ENCODE peak calls at places on chromosomes 3 and 15, in nine cellular contexts. D is left cardiac atrium, V is brain microvascular endothelial cell, K is stomach, U is HS-5, C is T-helper 17 cell, Z is kidney tubule cell, O is NCI-H1694, Y is glutamatergic neuron. A is an unnamed sample.

GRCh38 chr15:87707076-87707475 is 549.5 kb downstream of the NTRK3 start:
- DNase-seq in V (no peak), D (no peak), Y (peak), O (peak), C (no peak), Z (no peak), U (no peak), K (no peak), A (no peak)

GRCh38 chr3:169112153-169112892 is 551.2 kb downstream of the MECOM start:
- DNase-seq in D (no peak), U (peak), V (peak), Z (peak), C (no peak), O (no peak), Y (no peak), K (no peak), A (no peak)

GRCh38 chr3:172616061-172616461 is 92.8 kb upstream of the TNFSF10 start:
- DNase-seq in Y (no peak), D (no peak), O (no peak), U (no peak), K (no peak), Z (no peak), V (no peak), C (no peak), A (no peak)

GRCh38 chr15:95843241-95843851 is 487.2 kb upstream of the NR2F2 start:
- DNase-seq in Z (no peak), O (no peak), K (no peak), Y (no peak), U (no peak), V (peak), D (no peak), C (no peak), A (no peak)

GRCh38 chr15:25832158-25832557 is 31.0 kb downstream of the ATP10A start:
- DNase-seq in Z (no peak), O (no peak), K (no peak), U (no peak), Y (no peak), D (no peak), V (no peak), C (no peak), A (no peak)

GRCh38 chr15:72198410-72199270 is 1.1 kb upstream of the GRAMD2A start:
- DNase-seq in C (no peak), U (no peak), Z (no peak), K (no peak), O (no peak), Y (no peak), D (no peak), V (no peak), A (no peak)

GRCh38 chr15:80743189-80743833 is 35.9 kb upstream of the CEMIP start:
- DNase-seq in Y (no peak), C (no peak), O (no peak), U (no peak), K (peak), V (peak), Z (no peak), D (no peak), A (no peak)

GRCh38 chr3:35665390-35666055 is 26.2 kb downstream of the ARPP21 start:
- DNase-seq in V (peak), U (no peak), D (no peak), Z (peak), C (no peak), K (no peak), Y (no peak), O (no peak), A (no peak)

GRCh38 chr15:49406352-49407118 is 16.5 kb upstream of the FGF7 start:
- DNase-seq in Z (no peak), D (no peak), Y (no peak), V (no peak), U (no peak), C (no peak), K (no peak), O (no peak), A (no peak)

GRCh38 chr15:89908226-89908625 is 4.5 kb downstream of the ARPIN start:
- DNase-seq in K (no peak), Z (no peak), C (no peak), O (no peak), U (no peak), D (no peak), V (no peak), Y (no peak), A (no peak)

GRCh38 chr3:47265008-47265407 is 17.6 kb downstream of the KIF9 start:
- DNase-seq in D (no peak), V (no peak), K (no peak), C (no peak), U (no peak), O (no peak), Z (no peak), Y (no peak), A (no peak)

GRCh38 chr15:57440167-57440566 is 63.9 kb downstream of the CGNL1 start:
- DNase-seq in D (no peak), V (no peak), C (no peak), U (no peak), Z (no peak), O (no peak), K (no peak), Y (no peak), A (no peak)

GRCh38 chr3:45793482-45794176 is 2.7 kb downstream of the SLC6A20 start:
- DNase-seq in C (no peak), O (no peak), V (no peak), D (no peak), Z (peak), U (no peak), Y (no peak), K (no peak), A (no peak)

GRCh38 chr3:30516238-30516637 is 90.2 kb upstream of the TGFBR2 start:
- DNase-seq in O (no peak), K (no peak), D (no peak), C (no peak), V (no peak), Y (no peak), U (no peak), Z (no peak), A (no peak)

GRCh38 chr15:66654718-66655375 is 47.2 kb upstream of the SMAD6 start:
- DNase-seq in Z (no peak), V (no peak), C (no peak), O (no peak), K (peak), U (no peak), D (peak), Y (no peak), A (no peak)

GRCh38 chr3:78268716-78269668 is 1229.1 kb downstream of the ROBO2 start:
- DNase-seq in O (no peak), C (no peak), K (no peak), D (no peak), Z (peak), U (no peak), Y (no peak), V (no peak), A (no peak)

GRCh38 chr3:141249041-141249440 is 17.4 kb downstream of the PXYLP1 start:
- DNase-seq in D (no peak), O (no peak), V (no peak), K (no peak), C (no peak), Y (no peak), Z (no peak), U (no peak), A (no peak)

GRCh38 chr3:46619845-46620778 is 7.8 kb downstream of the FAM240A start:
- DNase-seq in D (no peak), Y (no peak), U (no peak), V (no peak), O (no peak), Z (no peak), K (no peak), C (no peak), A (no peak)

GRCh38 chr3:184508938-184509337 is 52.6 kb upstream of the EPHB3 start:
- DNase-seq in D (no peak), C (no peak), Y (no peak), O (no peak), Z (no peak), K (no peak), V (no peak), U (no peak), A (no peak)

GRCh38 chr3:46845397-46845859 is 17.8 kb downstream of the MYL3 start:
- DNase-seq in Y (no peak), V (peak), Z (peak), K (peak), C (no peak), U (peak), D (peak), O (no peak), A (peak)

GRCh38 chr15:67796728-67797127 is 28.6 kb upstream of the SKOR1 start:
- DNase-seq in C (no peak), D (no peak), V (no peak), K (no peak), O (no peak), U (no peak), Y (no peak), Z (no peak), A (no peak)

GRCh38 chr15:97085806-97086205 is 755.3 kb downstream of the NR2F2 start:
- DNase-seq in Z (no peak), O (no peak), C (no peak), D (no peak), V (no peak), K (no peak), Y (peak), U (no peak), A (no peak)

GRCh38 chr15:31302778-31303433 is 23.7 kb upstream of the KLF13 start:
- DNase-seq in Y (no peak), Z (no peak), O (no peak), D (no peak), K (no peak), U (no peak), V (no peak), C (no peak), A (peak)

GRCh38 chr3:13021141-13021933 is 51.9 kb downstream of the IQSEC1 start:
- DNase-seq in C (no peak), O (no peak), Y (peak), U (no peak), D (no peak), K (peak), Z (no peak), V (no peak), A (no peak)

GRCh38 chr3:46386206-46386605 is 15.5 kb downstream of the CCR5 start:
- DNase-seq in Y (no peak), O (no peak), D (no peak), C (no peak), K (no peak), U (peak), V (peak), Z (peak), A (peak)

GRCh38 chr15:35305906-35306305 is 220.8 kb upstream of the NANOGP8 start:
- DNase-seq in Z (peak), Y (no peak), K (no peak), O (no peak), D (no peak), V (peak), U (peak), C (no peak), A (no peak)

GRCh38 chr3:172776049-172776717 is 25.7 kb downstream of the ECT2 start:
- DNase-seq in Y (no peak), O (no peak), C (no peak), Z (no peak), U (no peak), V (no peak), K (no peak), D (no peak), A (no peak)

GRCh38 chr15:33293619-33294309 is 17.0 kb upstream of the RYR3 start:
- DNase-seq in K (no peak), U (no peak), D (no peak), Z (peak), V (peak), Y (no peak), C (no peak), O (no peak), A (no peak)

GRCh38 chr3:105867690-105868449 is 942 bp downstream of the CBLB start:
- DNase-seq in K (no peak), C (no peak), Y (no peak), V (peak), O (no peak), Z (peak), U (peak), D (no peak), A (no peak)

GRCh38 chr15:78455749-78456148 is 17.7 kb downstream of the IREB2 start:
- DNase-seq in D (no peak), U (no peak), Y (no peak), V (no peak), Z (no peak), C (no peak), K (no peak), O (no peak), A (no peak)

GRCh38 chr3:72214065-72215048 is 429.4 kb upstream of the PROK2 start:
- DNase-seq in V (no peak), O (no peak), K (no peak), U (no peak), Y (no peak), C (no peak), Z (no peak), D (no peak), A (no peak)

GRCh38 chr15:41906608-41907007 is 12.8 kb upstream of the SPTBN5 start:
- DNase-seq in K (no peak), V (no peak), U (no peak), C (no peak), O (no peak), Y (no peak), D (no peak), Z (no peak), A (no peak)

GRCh38 chr3:130658666-130659065 is 88.0 kb downstream of the PIK3R4 start:
- DNase-seq in O (no peak), C (no peak), D (no peak), Z (peak), U (no peak), K (no peak), V (no peak), Y (no peak), A (no peak)

GRCh38 chr3:57864853-57865252 is 108.7 kb downstream of the SLMAP start:
- DNase-seq in D (no peak), Z (peak), C (no peak), O (no peak), U (no peak), Y (no peak), V (peak), K (no peak), A (no peak)

GRCh38 chr3:157427906-157428305 is 8.7 kb upstream of the PTX3 start:
- DNase-seq in Y (no peak), D (no peak), Z (no peak), C (no peak), O (peak), K (no peak), U (no peak), V (no peak), A (no peak)

GRCh38 chr3:69082805-69083204 is 1.9 kb upstream of the ARL6IP5 start:
- DNase-seq in Y (no peak), V (peak), D (peak), O (no peak), Z (peak), C (peak), K (peak), U (no peak), A (peak)

GRCh38 chr3:129016366-129016724 is 15.2 kb downstream of the EFCC1 start:
- DNase-seq in C (peak), Z (peak), O (peak), U (no peak), Y (no peak), D (no peak), K (peak), V (no peak), A (no peak)

GRCh38 chr15:73951591-73951990 is 25.3 kb downstream of the LOXL1 start:
- DNase-seq in U (no peak), Z (no peak), V (no peak), C (no peak), Y (no peak), O (no peak), D (no peak), K (no peak), A (no peak)

GRCh38 chr3:174960898-174961297 is 101.8 kb downstream of the NAALADL2 start:
- DNase-seq in C (no peak), U (no peak), D (no peak), Y (no peak), V (no peak), O (no peak), Z (no peak), K (no peak), A (no peak)